ENCODE peak calls at places on chromosomes 5 and 9, in five cellular contexts. V, I, G, U and M are unnamed samples.

GRCh38 chr5:92613546-92613945 is 967.5 kb downstream of the NR2F1-AS1 start:
- DNase-seq in V (no peak), I (no peak), G (no peak), U (no peak), M (no peak)

GRCh38 chr5:139676951-139677367 is 28.8 kb downstream of the CXXC5 start:
- DNase-seq in V (no peak), I (no peak), G (no peak), U (no peak), M (no peak)

GRCh38 chr9:35652829-35653209 is 2.1 kb upstream of the SIT1 start:
- DNase-seq in V (no peak), I (no peak), G (peak), U (peak), M (no peak)

GRCh38 chr9:130010151-130010988 is 32.6 kb downstream of the FNBP1 start:
- DNase-seq in V (no peak), I (no peak), G (no peak), U (no peak), M (peak)

GRCh38 chr5:163396941-163397340 is 40.5 kb upstream of the CCNG1 start:
- DNase-seq in V (no peak), I (no peak), G (no peak), U (no peak), M (no peak)

GRCh38 chr5:170638051-170638450 is 134.2 kb downstream of the KCNIP1 start:
- DNase-seq in V (no peak), I (no peak), G (peak), U (peak), M (no peak)

GRCh38 chr5:139808481-139809330 is 13.1 kb downstream of the PSD2 start:
- DNase-seq in V (no peak), I (no peak), G (no peak), U (no peak), M (no peak)

GRCh38 chr5:74556631-74557595 is 83.6 kb downstream of the ENC1 start:
- DNase-seq in V (no peak), I (no peak), G (no peak), U (no peak), M (no peak)

GRCh38 chr5:64340293-64340692 is 165.5 kb upstream of the RGS7BP start:
- DNase-seq in V (no peak), I (no peak), G (no peak), U (no peak), M (no peak)

GRCh38 chr5:119411291-119411934 is 40.9 kb upstream of the HSD17B4 start:
- DNase-seq in V (no peak), I (no peak), G (no peak), U (no peak), M (no peak)

GRCh38 chr9:19690128-19690527 is 98.7 kb downstream of the SLC24A2 start:
- DNase-seq in V (no peak), I (no peak), G (no peak), U (no peak), M (no peak)

GRCh38 chr5:155193483-155194107 is 180.0 kb downstream of the KIF4B start:
- DNase-seq in V (no peak), I (no peak), G (no peak), U (no peak), M (no peak)

GRCh38 chr9:69279730-69280127 is 45.3 kb upstream of the ENTREP1 start:
- DNase-seq in V (no peak), I (no peak), G (no peak), U (no peak), M (no peak)

GRCh38 chr5:157263586-157264090 is 2.3 kb upstream of the CYFIP2 start:
- DNase-seq in V (no peak), I (no peak), G (no peak), U (peak), M (no peak)

GRCh38 chr9:5800969-5801738 is 31.8 kb downstream of the ERMP1 start:
- DNase-seq in V (no peak), I (no peak), G (no peak), U (no peak), M (no peak)

DNA sequence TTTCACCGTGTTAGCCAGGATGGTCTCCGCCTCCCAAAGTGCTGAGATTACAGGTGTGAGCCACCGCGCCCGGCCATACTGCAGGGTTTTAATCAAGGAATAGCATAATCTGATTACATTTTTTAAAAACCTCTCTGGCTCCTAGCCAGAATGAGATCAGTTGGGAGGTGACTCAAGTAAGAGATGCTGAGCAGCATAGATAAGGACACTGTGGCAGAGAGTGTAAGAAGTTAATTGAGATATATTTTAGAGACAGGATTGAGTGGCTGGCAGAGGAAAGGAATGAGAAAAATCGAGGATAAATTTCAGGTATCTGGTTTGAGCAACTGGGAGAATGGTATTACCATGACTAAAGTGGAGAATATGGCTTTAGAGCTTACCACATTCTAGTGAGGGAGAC is 7.3 kb upstream of the RIGI start:
- DNase-seq in V (no peak), I (no peak), G (no peak), U (no peak), M (no peak)
- TF ChIP-seq POLR2AphosphoS5 in V (no peak), I (no peak), G (no peak), U (no peak), M (no peak)

GRCh38 chr9:86902606-86903460 is 44.5 kb downstream of the GAS1 start:
- DNase-seq in V (no peak), I (no peak), G (no peak), U (no peak), M (no peak)
- H3K4me3 ChIP-seq in V (no peak), I (peak), G (peak), U (no peak), M (peak)

GRCh38 chr5:173615884-173616576 is 420 bp downstream of the BOD1 start:
- DNase-seq in V (peak), I (peak), G (peak), U (peak), M (peak)
- TF ChIP-seq POLR2A in V (no peak), I (no peak), G (no peak), U (no peak), M (no peak)

GRCh38 chr5:151680944-151681427 is 5.7 kb downstream of the SPARC start:
- DNase-seq in V (no peak), I (no peak), G (peak), U (no peak), M (no peak)
- TF ChIP-seq POLR2AphosphoS5 in V (no peak), I (no peak), G (no peak), U (no peak), M (no peak)